ENCODE peak calls at places on chromosomes 7 and 10, in five cellular contexts. N is ovary, D is Karpas-422, B is heart left ventricle, C is esophagus squamous epithelium. S is an unnamed sample.

GRCh38 chr10:78002541-78003284 is 26.6 kb downstream of the POLR3A start:
- DNase-seq in N (no peak), D (no peak), B (no peak), C (no peak), S (no peak)

GRCh38 chr10:91803386-91804125 is 5.3 kb downstream of the TNKS2 start:
- DNase-seq in N (no peak), D (no peak), B (no peak), C (no peak), S (no peak)

GRCh38 chr10:126022841-126023240 is 126.5 kb downstream of the FANK1 start:
- DNase-seq in N (no peak), D (no peak), B (no peak), C (no peak), S (no peak)

GRCh38 chr7:132076301-132077049 is 499.8 kb downstream of the PLXNA4 start:
- DNase-seq in N (no peak), D (no peak), B (no peak), C (no peak), S (no peak)

GRCh38 chr10:22657566-22658190 is 56.7 kb downstream of the PIP4K2A start:
- DNase-seq in N (no peak), D (no peak), B (no peak), C (no peak), S (no peak)

GRCh38 chr10:110355922-110356627 is 51.4 kb upstream of the SMNDC1 start:
- DNase-seq in N (no peak), D (peak; percentile 65), B (no peak), C (no peak), S (no peak)

GRCh38 chr10:12214763-12215218 is 18.8 kb downstream of the CDC123 start:
- DNase-seq in N (peak; percentile 42), D (peak; percentile 76), B (no peak), C (no peak), S (peak; percentile 39)

GRCh38 chr7:109751241-109751640 is 1181.6 kb downstream of the DNAJB9 start:
- DNase-seq in N (no peak), D (no peak), B (no peak), C (no peak), S (peak; percentile 56)

GRCh38 chr7:121016976-121017375 is 28.5 kb downstream of the CPED1 start:
- DNase-seq in N (no peak), D (no peak), B (no peak), C (no peak), S (no peak)

GRCh38 chr10:60208676-60209269 is 180.9 kb downstream of the ANK3 start:
- DNase-seq in N (no peak), D (peak; percentile 85), B (no peak), C (no peak), S (no peak)

GRCh38 chr7:134932707-134933370 is 53.5 kb upstream of the AGBL3 start:
- DNase-seq in N (no peak), D (peak; percentile 64), B (peak; percentile 77), C (no peak), S (no peak)

GRCh38 chr10:36110097-36110496 is 468.0 kb upstream of the FZD8 start:
- DNase-seq in N (no peak), D (no peak), B (no peak), C (no peak), S (no peak)

GRCh38 chr7:117192108-117192507 is 130.8 kb downstream of the WNT2 start:
- DNase-seq in N (no peak), D (no peak), B (no peak), C (no peak), S (no peak)

GRCh38 chr10:110742801-110743200 is 98.7 kb downstream of the RBM20 start:
- DNase-seq in N (no peak), D (no peak), B (peak; percentile 64), C (no peak), S (no peak)

GRCh38 chr10:62847433-62847832 is 31.3 kb upstream of the EGR2 start:
- DNase-seq in N (no peak), D (no peak), B (no peak), C (no peak), S (no peak)

GRCh38 chr10:4771554-4772201 is 54.3 kb upstream of the AKR1E2 start:
- DNase-seq in N (no peak), D (no peak), B (no peak), C (no peak), S (no peak)

GRCh38 chr10:32377458-32378370 is 30.8 kb upstream of the EPC1 start:
- DNase-seq in N (no peak), D (peak; percentile 92), B (no peak), C (no peak), S (peak; percentile 50)

GRCh38 chr7:86947956-86948355 is 111.5 kb downstream of the ELAPOR2 start:
- DNase-seq in N (no peak), D (no peak), B (no peak), C (no peak), S (no peak)

GRCh38 chr7:83301416-83301815 is 138.7 kb upstream of the PCLO start:
- DNase-seq in N (no peak), D (no peak), B (no peak), C (no peak), S (no peak)

GRCh38 chr10:20855398-20856038 is 41.6 kb downstream of the NEBL start:
- DNase-seq in N (no peak), D (peak; percentile 58), B (no peak), C (no peak), S (no peak)

GRCh38 chr10:101071266-101071884 is 9.6 kb downstream of the KAZALD1 start:
- DNase-seq in N (no peak), D (peak; percentile 98), B (no peak), C (no peak), S (no peak)

GRCh38 chr7:151793991-151794507 is 82.9 kb downstream of the PRKAG2 start:
- DNase-seq in N (no peak), D (no peak), B (peak; percentile 68), C (no peak), S (no peak)
- H3K4me1 ChIP-seq in N (no peaks in the 10 kb centered on the region), D (no peaks in the 10 kb centered on the region), B (no peaks in the 10 kb centered on the region), C (peaks cover 80% of the 10 kb centered on the region), S (no peaks in the 10 kb centered on the region)

GRCh38 chr10:48604039-48604407 is 850 bp downstream of the ARHGAP22 start:
- DNase-seq in N (no peak), D (no peak), B (no peak), C (no peak), S (no peak)

GRCh38 chr10:48603421-48604038 is 1.3 kb downstream of the ARHGAP22 start:
- DNase-seq in N (no peak), D (no peak), B (no peak), C (no peak), S (no peak)

GRCh38 chr10:48601789-48602188 is 3.1 kb downstream of the ARHGAP22 start:
- DNase-seq in N (no peak), D (no peak), B (no peak), C (no peak), S (no peak)

GRCh38 chr10:48600645-48601505 is 4.0 kb downstream of the ARHGAP22 start:
- DNase-seq in N (no peak), D (no peak), B (no peak), C (no peak), S (no peak)

GRCh38 chr10:48602401-48603135 is 2.3 kb downstream of the ARHGAP22 start:
- DNase-seq in N (no peak), D (no peak), B (no peak), C (no peak), S (no peak)
- H3K4me1 ChIP-seq in N (peaks cover 7% of the 10 kb centered on the region), D (peaks cover 18% of the 10 kb centered on the region), B (peaks cover 6% of the 10 kb centered on the region), C (peaks cover 30% of the 10 kb centered on the region), S (no peaks in the 10 kb centered on the region)

GRCh38 chr10:80183436-80183835 is 21.9 kb downstream of the ANXA11 start:
- DNase-seq in N (no peak), D (no peak), B (no peak), C (no peak), S (no peak)
- H3K4me1 ChIP-seq in N (peaks cover 18% of the 10 kb centered on the region), D (peaks cover 21% of the 10 kb centered on the region), B (peaks cover 61% of the 10 kb centered on the region), C (peaks cover 84% of the 10 kb centered on the region), S (peaks cover 10% of the 10 kb centered on the region)

DNA sequence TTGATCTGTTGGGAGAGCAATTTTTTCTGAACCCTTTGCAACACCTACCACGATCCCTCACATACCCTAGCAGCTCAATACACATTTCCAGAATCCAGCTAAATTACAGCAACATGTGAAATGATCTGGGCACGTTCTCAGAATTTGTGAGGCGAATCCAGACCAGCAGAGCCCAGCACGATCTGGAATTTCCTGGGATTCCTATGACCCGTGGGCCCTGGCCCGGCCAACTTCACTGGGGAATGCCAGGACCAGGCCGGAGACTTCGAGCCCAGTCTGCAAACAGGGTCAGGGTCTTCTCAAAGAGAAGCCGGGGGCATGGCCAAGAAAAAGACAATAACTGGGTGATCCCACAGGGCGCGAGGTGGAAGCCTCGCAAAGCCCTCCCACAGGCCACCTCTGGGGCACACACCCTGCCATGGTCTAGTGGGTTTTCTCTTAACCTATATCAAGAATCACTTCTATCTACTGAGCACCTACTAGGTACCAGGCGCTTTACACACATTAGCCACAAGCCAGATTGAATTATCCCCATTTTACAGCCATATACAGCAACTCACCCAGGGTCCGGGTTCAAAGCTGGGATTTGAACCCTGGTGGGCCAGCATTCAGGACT is 33.8 kb downstream of the FAM53B start:
- DNase-seq in N (no peak), D (no peak), B (no peak), C (no peak), S (no peak)
- H3K4me1 ChIP-seq in N (peaks cover 43% of the 10 kb centered on the region), D (peaks cover 25% of the 10 kb centered on the region), B (peaks cover 67% of the 10 kb centered on the region), C (peaks cover 99% of the 10 kb centered on the region), S (peaks cover 10% of the 10 kb centered on the region)

DNA sequence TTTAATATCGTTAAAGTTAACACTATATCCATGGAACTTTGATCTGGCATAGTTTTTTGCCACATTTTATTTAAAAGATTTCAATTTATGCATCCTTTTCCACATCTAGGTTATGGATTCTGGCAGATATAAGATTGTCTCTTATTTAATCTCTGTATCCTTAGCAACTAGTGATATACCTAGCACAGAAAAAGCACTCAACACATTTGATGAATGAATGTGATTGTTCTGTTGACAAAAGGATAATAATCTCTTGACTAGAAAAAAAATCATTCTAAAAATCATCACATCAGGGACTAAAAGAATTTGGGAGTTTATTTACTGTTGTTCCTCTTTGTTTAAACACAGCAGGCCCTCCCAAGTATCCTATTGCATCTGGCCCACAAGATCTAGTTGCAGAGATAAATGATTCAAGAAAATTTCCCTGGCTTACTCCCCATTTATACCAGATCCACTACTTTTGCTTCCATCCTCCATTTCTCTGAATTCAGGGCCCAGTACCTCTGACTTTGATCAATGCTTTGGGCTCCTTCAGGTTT is 84.0 kb upstream of the C1GALT1 start:
- DNase-seq in N (no peak), D (no peak), B (no peak), C (no peak), S (no peak)
- H3K4me1 ChIP-seq in N (no peaks in the 10 kb centered on the region), D (no peaks in the 10 kb centered on the region), B (peaks cover 10% of the 10 kb centered on the region), C (peaks cover 35% of the 10 kb centered on the region), S (peaks cover 4% of the 10 kb centered on the region)

DNA sequence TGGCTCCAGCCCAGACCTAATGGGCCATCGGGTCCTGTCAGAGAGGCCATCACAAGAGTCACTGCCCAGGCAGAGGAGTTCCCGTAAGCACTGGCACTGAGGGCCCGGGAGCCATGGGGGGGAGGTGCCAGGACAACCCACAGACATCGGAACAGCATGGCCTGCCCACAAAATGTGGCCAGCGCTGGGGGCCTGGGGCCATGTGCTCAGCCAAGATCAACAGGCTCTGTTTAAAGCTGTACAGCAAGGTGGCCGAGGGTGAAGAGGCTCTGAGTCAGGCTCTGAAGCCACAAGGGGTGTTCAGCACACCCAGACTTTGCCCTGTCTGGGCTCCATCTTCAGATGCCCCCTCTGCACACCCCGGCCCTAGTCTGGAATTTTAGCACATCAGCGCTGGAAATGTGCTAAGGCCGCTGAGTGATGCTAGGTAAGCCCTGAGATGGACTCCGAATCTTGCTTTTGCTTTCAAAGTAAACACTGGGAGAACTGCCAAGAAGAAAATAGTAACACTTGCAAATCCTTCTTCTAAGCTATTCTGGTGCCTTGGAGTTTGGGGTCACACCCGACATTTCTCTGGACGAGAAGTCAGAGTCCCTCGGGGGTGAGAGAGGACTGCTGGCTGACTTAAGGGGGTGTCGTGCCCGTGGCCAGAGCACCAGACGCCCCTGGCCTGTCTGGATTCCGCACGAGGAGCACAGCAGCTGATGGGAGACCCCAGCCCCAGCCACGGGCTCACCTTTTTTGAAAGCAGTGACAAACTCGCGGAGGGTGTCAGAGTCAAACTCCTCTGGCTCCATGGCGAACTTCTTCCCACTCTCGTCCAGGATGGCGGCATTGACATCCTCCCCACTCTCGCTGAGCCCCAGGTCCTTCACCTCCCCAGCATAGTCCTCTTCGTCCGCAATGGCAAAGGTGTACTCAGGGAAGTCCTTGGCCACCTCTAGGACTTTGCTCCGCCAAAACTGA is 23.6 kb downstream of the PDIA4 start:
- DNase-seq in N (no peak), D (no peak), B (no peak), C (no peak), S (no peak)
- H3K4me1 ChIP-seq in N (no peaks in the 10 kb centered on the region), D (no peaks in the 10 kb centered on the region), B (no peaks in the 10 kb centered on the region), C (peaks cover 8% of the 10 kb centered on the region), S (no peaks in the 10 kb centered on the region)